ENCODE peak calls at places on chromosome 19, in four cellular contexts. One of them, this sample, is unnamed.

GRCh38 chr19:38433268-38433733 is at the start of gene RYR1:
- DNase-seq in smooth muscle cell of the brain vasculature: no peak
- DNase-seq in HFFc6: no peak
- DNase-seq in D721Med: no peak
- DNase-seq in this sample: peak; percentile 44

GRCh38 chr19:27794444-27795042 is 1418.4 kb downstream of the UQCRFS1 start:
- DNase-seq in smooth muscle cell of the brain vasculature: no peak
- DNase-seq in HFFc6: peak; percentile 44
- DNase-seq in D721Med: no peak
- DNase-seq in this sample: no peak

GRCh38 chr19:45125975-45126493 is 33.1 kb downstream of the PPP1R37 start:
- DNase-seq in smooth muscle cell of the brain vasculature: no peak
- DNase-seq in HFFc6: peak; percentile 53
- DNase-seq in D721Med: no peak
- DNase-seq in this sample: peak; percentile 73

GRCh38 chr19:30228726-30229523 is 143.3 kb upstream of the ZNF536 start:
- DNase-seq in smooth muscle cell of the brain vasculature: no peak
- DNase-seq in HFFc6: no peak
- DNase-seq in D721Med: no peak
- DNase-seq in this sample: no peak

GRCh38 chr19:46715620-46716012 is 1.3 kb downstream of the PRKD2 start:
- DNase-seq in smooth muscle cell of the brain vasculature: no peak
- DNase-seq in HFFc6: no peak
- DNase-seq in D721Med: no peak
- DNase-seq in this sample: no peak

GRCh38 chr19:3270908-3271307 is 46.4 kb downstream of the CELF5 start:
- DNase-seq in smooth muscle cell of the brain vasculature: no peak
- DNase-seq in HFFc6: peak; percentile 54
- DNase-seq in D721Med: no peak
- DNase-seq in this sample: no peak

GRCh38 chr19:3738477-3739220 is 22.8 kb downstream of the APBA3 start:
- DNase-seq in smooth muscle cell of the brain vasculature: no peak
- DNase-seq in HFFc6: no peak
- DNase-seq in D721Med: no peak
- DNase-seq in this sample: no peak

GRCh38 chr19:54104998-54105715 is 2.5 kb downstream of the NDUFA3 start:
- DNase-seq in smooth muscle cell of the brain vasculature: no peak
- DNase-seq in HFFc6: no peak
- DNase-seq in D721Med: no peak
- DNase-seq in this sample: no peak

GRCh38 chr19:30969586-30969985 is 379.6 kb downstream of the TSHZ3 start:
- DNase-seq in smooth muscle cell of the brain vasculature: no peak
- DNase-seq in HFFc6: no peak
- DNase-seq in D721Med: no peak
- DNase-seq in this sample: no peak

This sample was measured in lung.